ENCODE peak calls at places on chromosomes 5 and 9, in nine cellular contexts. One of them, this sample, is unnamed.

GRCh38 chr9:81596671-81597426 is 92.5 kb downstream of the TLE1 start:
- DNase-seq in brain microvascular endothelial cell: no peak
- DNase-seq in mucosa of descending colon: no peak
- DNase-seq in mammary epithelial cell: no peak
- DNase-seq in sigmoid colon: no peak
- DNase-seq in BJ: no peak
- DNase-seq in gastrocnemius medialis: no peak
- DNase-seq in cardiac muscle cell: peak
- DNase-seq in adrenal gland: no peak
- DNase-seq in this sample: no peak

GRCh38 chr9:135468866-135469521 is 10.6 kb upstream of the PPP1R26 start:
- DNase-seq in brain microvascular endothelial cell: peak
- DNase-seq in mucosa of descending colon: no peak
- DNase-seq in mammary epithelial cell: no peak
- DNase-seq in sigmoid colon: no peak
- DNase-seq in BJ: no peak
- DNase-seq in gastrocnemius medialis: no peak
- DNase-seq in cardiac muscle cell: no peak
- DNase-seq in adrenal gland: no peak
- DNase-seq in this sample: no peak

GRCh38 chr9:36346578-36346977 is 53.5 kb downstream of the RNF38 start:
- DNase-seq in brain microvascular endothelial cell: no peak
- DNase-seq in mucosa of descending colon: no peak
- DNase-seq in mammary epithelial cell: no peak
- DNase-seq in sigmoid colon: no peak
- DNase-seq in BJ: no peak
- DNase-seq in gastrocnemius medialis: no peak
- DNase-seq in cardiac muscle cell: no peak
- DNase-seq in adrenal gland: no peak
- DNase-seq in this sample: no peak

GRCh38 chr9:132622144-132622543 is 39.7 kb downstream of the BARHL1 start:
- DNase-seq in brain microvascular endothelial cell: peak
- DNase-seq in mucosa of descending colon: no peak
- DNase-seq in mammary epithelial cell: peak
- DNase-seq in sigmoid colon: no peak
- DNase-seq in BJ: no peak
- DNase-seq in gastrocnemius medialis: no peak
- DNase-seq in cardiac muscle cell: no peak
- DNase-seq in adrenal gland: no peak
- DNase-seq in this sample: peak

GRCh38 chr5:132323202-132323601 is 29.0 kb downstream of the SLC22A4 start:
- DNase-seq in brain microvascular endothelial cell: no peak
- DNase-seq in mucosa of descending colon: no peak
- DNase-seq in mammary epithelial cell: no peak
- DNase-seq in sigmoid colon: no peak
- DNase-seq in BJ: no peak
- DNase-seq in gastrocnemius medialis: no peak
- DNase-seq in cardiac muscle cell: no peak
- DNase-seq in adrenal gland: no peak
- DNase-seq in this sample: no peak

GRCh38 chr9:96858018-96858573 is 3.8 kb upstream of the ZNF782 start:
- DNase-seq in brain microvascular endothelial cell: peak
- DNase-seq in mucosa of descending colon: no peak
- DNase-seq in mammary epithelial cell: peak
- DNase-seq in sigmoid colon: no peak
- DNase-seq in BJ: no peak
- DNase-seq in gastrocnemius medialis: no peak
- DNase-seq in cardiac muscle cell: peak
- DNase-seq in adrenal gland: no peak
- DNase-seq in this sample: no peak

GRCh38 chr5:149265559-149265958 is 6.1 kb upstream of the AFAP1L1 start:
- DNase-seq in brain microvascular endothelial cell: peak
- DNase-seq in mucosa of descending colon: no peak
- DNase-seq in mammary epithelial cell: peak
- DNase-seq in sigmoid colon: no peak
- DNase-seq in BJ: no peak
- DNase-seq in gastrocnemius medialis: no peak
- DNase-seq in cardiac muscle cell: peak
- DNase-seq in adrenal gland: no peak
- DNase-seq in this sample: no peak

GRCh38 chr9:123150708-123151503 is 117.4 kb downstream of the GPR21 start:
- DNase-seq in brain microvascular endothelial cell: no peak
- DNase-seq in mucosa of descending colon: no peak
- DNase-seq in mammary epithelial cell: no peak
- DNase-seq in sigmoid colon: no peak
- DNase-seq in BJ: no peak
- DNase-seq in gastrocnemius medialis: no peak
- DNase-seq in cardiac muscle cell: no peak
- DNase-seq in adrenal gland: no peak
- DNase-seq in this sample: no peak

GRCh38 chr5:39541920-39542319 is 117.1 kb upstream of the DAB2 start:
- DNase-seq in brain microvascular endothelial cell: no peak
- DNase-seq in mucosa of descending colon: no peak
- DNase-seq in mammary epithelial cell: no peak
- DNase-seq in sigmoid colon: no peak
- DNase-seq in BJ: no peak
- DNase-seq in gastrocnemius medialis: no peak
- DNase-seq in cardiac muscle cell: no peak
- DNase-seq in adrenal gland: no peak
- DNase-seq in this sample: no peak

GRCh38 chr9:37928552-37929430 is 24.9 kb upstream of the SLC25A51 start:
- DNase-seq in brain microvascular endothelial cell: no peak
- DNase-seq in mucosa of descending colon: no peak
- DNase-seq in mammary epithelial cell: no peak
- DNase-seq in sigmoid colon: no peak
- DNase-seq in BJ: no peak
- DNase-seq in gastrocnemius medialis: no peak
- DNase-seq in cardiac muscle cell: no peak
- DNase-seq in adrenal gland: no peak
- DNase-seq in this sample: no peak

GRCh38 chr5:15425802-15426201 is 74.2 kb upstream of the FBXL7 start:
- DNase-seq in brain microvascular endothelial cell: no peak
- DNase-seq in mucosa of descending colon: no peak
- DNase-seq in mammary epithelial cell: no peak
- DNase-seq in sigmoid colon: no peak
- DNase-seq in BJ: no peak
- DNase-seq in gastrocnemius medialis: no peak
- DNase-seq in cardiac muscle cell: no peak
- DNase-seq in adrenal gland: no peak
- DNase-seq in this sample: no peak

GRCh38 chr5:87649455-87649854 is 236.7 kb upstream of the CCNH start:
- DNase-seq in brain microvascular endothelial cell: no peak
- DNase-seq in mucosa of descending colon: no peak
- DNase-seq in mammary epithelial cell: peak
- DNase-seq in sigmoid colon: no peak
- DNase-seq in BJ: no peak
- DNase-seq in gastrocnemius medialis: no peak
- DNase-seq in cardiac muscle cell: no peak
- DNase-seq in adrenal gland: no peak
- DNase-seq in this sample: no peak

GRCh38 chr5:145473032-145473642 is 362.0 kb downstream of the PRELID2 start:
- DNase-seq in brain microvascular endothelial cell: no peak
- DNase-seq in mucosa of descending colon: no peak
- DNase-seq in mammary epithelial cell: no peak
- DNase-seq in sigmoid colon: no peak
- DNase-seq in BJ: no peak
- DNase-seq in gastrocnemius medialis: no peak
- DNase-seq in cardiac muscle cell: peak
- DNase-seq in adrenal gland: no peak
- DNase-seq in this sample: peak

DNA sequence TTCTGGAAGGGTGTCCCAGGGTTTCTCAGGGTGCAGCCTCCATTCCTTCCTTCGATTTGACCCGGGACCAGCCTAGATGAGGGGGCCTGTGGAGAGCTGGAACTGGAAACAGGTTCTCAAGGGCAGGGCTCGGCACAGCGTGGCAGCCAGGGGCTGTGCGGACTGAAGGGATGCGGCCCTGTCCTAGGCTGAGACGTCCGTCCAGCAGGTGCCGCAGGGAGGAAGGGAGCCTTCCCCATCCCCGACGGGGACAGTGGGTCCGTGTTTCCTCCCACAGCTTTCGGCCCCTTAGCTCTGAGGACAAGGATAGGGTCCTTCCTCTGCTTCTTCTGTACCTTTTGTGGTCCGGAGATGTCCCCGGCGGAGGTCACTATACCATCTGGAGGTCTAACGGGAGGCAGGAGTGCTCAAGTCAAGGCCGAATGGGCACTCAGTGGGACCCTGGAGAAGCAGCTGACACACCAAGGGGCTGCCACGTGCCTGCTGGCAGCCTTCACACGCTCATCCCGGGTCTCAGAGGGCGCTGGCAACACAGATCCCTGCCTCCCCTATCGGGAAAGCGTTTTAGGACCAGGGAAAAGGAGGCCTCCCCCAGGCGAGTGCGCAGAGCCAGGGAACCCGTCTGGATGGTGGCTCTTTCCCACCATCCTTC is 49.9 kb downstream of the USP20 start:
- DNase-seq in brain microvascular endothelial cell: no peak
- DNase-seq in mucosa of descending colon: peak
- DNase-seq in mammary epithelial cell: no peak
- DNase-seq in sigmoid colon: peak
- DNase-seq in BJ: no peak
- DNase-seq in gastrocnemius medialis: no peak
- DNase-seq in cardiac muscle cell: no peak
- DNase-seq in adrenal gland: peak
- DNase-seq in this sample: no peak
- H3K4me3 ChIP-seq in brain microvascular endothelial cell: peak
- H3K4me3 ChIP-seq in mucosa of descending colon: peak
- H3K4me3 ChIP-seq in mammary epithelial cell: peak
- H3K4me3 ChIP-seq in sigmoid colon: peak
- H3K4me3 ChIP-seq in BJ: no peak
- H3K4me3 ChIP-seq in gastrocnemius medialis: peak
- H3K4me3 ChIP-seq in cardiac muscle cell: no peak
- H3K4me3 ChIP-seq in adrenal gland: peak
- H3K4me3 ChIP-seq in this sample: no peak

DNA sequence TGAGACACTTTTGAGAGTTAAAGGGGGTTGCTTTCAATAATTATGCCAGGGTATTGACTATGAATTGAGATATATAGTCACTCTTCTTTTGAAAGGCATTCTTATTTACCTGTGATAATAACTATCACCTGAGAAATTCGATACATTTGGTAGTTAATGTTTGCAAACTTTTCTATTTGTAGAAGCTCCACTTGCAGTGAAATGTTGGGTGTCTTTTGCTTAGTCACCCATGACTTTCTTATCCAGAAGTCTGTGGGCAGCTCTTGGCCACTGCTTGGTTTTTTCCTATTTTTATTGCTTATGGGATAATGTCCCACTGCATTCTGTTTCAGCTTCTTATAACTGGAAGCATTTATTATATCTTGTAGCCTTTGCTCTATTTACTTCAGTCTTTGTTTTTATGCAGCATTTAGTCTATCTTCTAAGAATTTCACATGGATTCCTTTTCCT is 3.9 kb downstream of the MACIR start:
- DNase-seq in brain microvascular endothelial cell: peak
- DNase-seq in mucosa of descending colon: no peak
- DNase-seq in mammary epithelial cell: no peak
- DNase-seq in sigmoid colon: no peak
- DNase-seq in BJ: no peak
- DNase-seq in gastrocnemius medialis: no peak
- DNase-seq in cardiac muscle cell: no peak
- DNase-seq in adrenal gland: no peak
- DNase-seq in this sample: no peak
- H3K4me3 ChIP-seq in brain microvascular endothelial cell: no peak
- H3K4me3 ChIP-seq in mucosa of descending colon: no peak
- H3K4me3 ChIP-seq in mammary epithelial cell: no peak
- H3K4me3 ChIP-seq in sigmoid colon: no peak
- H3K4me3 ChIP-seq in BJ: no peak
- H3K4me3 ChIP-seq in gastrocnemius medialis: no peak
- H3K4me3 ChIP-seq in cardiac muscle cell: no peak
- H3K4me3 ChIP-seq in adrenal gland: no peak
- H3K4me3 ChIP-seq in this sample: no peak

GRCh38 chr9:111634860-111635259 is 3.7 kb downstream of the DNAJC25 start:
- DNase-seq in brain microvascular endothelial cell: no peak
- DNase-seq in mucosa of descending colon: no peak
- DNase-seq in mammary epithelial cell: no peak
- DNase-seq in sigmoid colon: no peak
- DNase-seq in BJ: no peak
- DNase-seq in gastrocnemius medialis: no peak
- DNase-seq in cardiac muscle cell: no peak
- DNase-seq in adrenal gland: no peak
- DNase-seq in this sample: no peak
- H3K4me3 ChIP-seq in brain microvascular endothelial cell: no peak
- H3K4me3 ChIP-seq in mucosa of descending colon: no peak
- H3K4me3 ChIP-seq in mammary epithelial cell: no peak
- H3K4me3 ChIP-seq in sigmoid colon: no peak
- H3K4me3 ChIP-seq in BJ: no peak
- H3K4me3 ChIP-seq in gastrocnemius medialis: no peak
- H3K4me3 ChIP-seq in cardiac muscle cell: no peak
- H3K4me3 ChIP-seq in adrenal gland: no peak
- H3K4me3 ChIP-seq in this sample: no peak

GRCh38 chr5:134091626-134092121 is 22.8 kb upstream of the TCF7 start:
- DNase-seq in brain microvascular endothelial cell: no peak
- DNase-seq in mucosa of descending colon: no peak
- DNase-seq in mammary epithelial cell: no peak
- DNase-seq in sigmoid colon: no peak
- DNase-seq in BJ: no peak
- DNase-seq in gastrocnemius medialis: no peak
- DNase-seq in cardiac muscle cell: no peak
- DNase-seq in adrenal gland: no peak
- DNase-seq in this sample: no peak

GRCh38 chr5:134088291-134088690 is 26.2 kb upstream of the TCF7 start:
- DNase-seq in brain microvascular endothelial cell: no peak
- DNase-seq in mucosa of descending colon: no peak
- DNase-seq in mammary epithelial cell: no peak
- DNase-seq in sigmoid colon: no peak
- DNase-seq in BJ: no peak
- DNase-seq in gastrocnemius medialis: no peak
- DNase-seq in cardiac muscle cell: no peak
- DNase-seq in adrenal gland: no peak
- DNase-seq in this sample: no peak

GRCh38 chr5:134092875-134093274 is 21.6 kb upstream of the TCF7 start:
- DNase-seq in brain microvascular endothelial cell: no peak
- DNase-seq in mucosa of descending colon: no peak
- DNase-seq in mammary epithelial cell: peak
- DNase-seq in sigmoid colon: no peak
- DNase-seq in BJ: no peak
- DNase-seq in gastrocnemius medialis: no peak
- DNase-seq in cardiac muscle cell: no peak
- DNase-seq in adrenal gland: no peak
- DNase-seq in this sample: no peak

GRCh38 chr5:134088994-134089560 is 25.4 kb upstream of the TCF7 start:
- DNase-seq in brain microvascular endothelial cell: no peak
- DNase-seq in mucosa of descending colon: no peak
- DNase-seq in mammary epithelial cell: peak
- DNase-seq in sigmoid colon: no peak
- DNase-seq in BJ: no peak
- DNase-seq in gastrocnemius medialis: no peak
- DNase-seq in cardiac muscle cell: no peak
- DNase-seq in adrenal gland: no peak
- DNase-seq in this sample: no peak

DNA sequence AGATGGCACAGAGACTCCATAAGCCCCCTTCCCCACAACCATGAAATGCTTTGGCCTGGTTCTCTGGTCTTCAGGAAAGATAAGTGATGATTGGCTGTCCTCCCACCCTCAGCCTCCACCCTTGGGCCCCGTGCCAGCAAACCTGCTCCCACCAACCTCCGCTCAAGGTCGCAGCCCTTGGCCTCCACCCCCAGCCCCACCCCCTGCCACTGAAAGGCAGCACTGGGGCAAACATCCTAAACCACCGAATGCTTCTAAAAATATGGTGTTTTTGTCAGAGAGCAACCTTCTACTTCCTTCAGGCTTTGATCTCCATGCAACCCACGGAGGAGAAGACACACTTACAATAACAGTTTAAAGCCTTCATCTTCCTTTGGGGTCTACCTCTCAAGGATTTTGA is 24.0 kb upstream of the TCF7 start:
- DNase-seq in brain microvascular endothelial cell: no peak
- DNase-seq in mucosa of descending colon: peak
- DNase-seq in mammary epithelial cell: no peak
- DNase-seq in sigmoid colon: no peak
- DNase-seq in BJ: no peak
- DNase-seq in gastrocnemius medialis: no peak
- DNase-seq in cardiac muscle cell: no peak
- DNase-seq in adrenal gland: no peak
- DNase-seq in this sample: no peak
- H3K4me3 ChIP-seq in brain microvascular endothelial cell: no peak
- H3K4me3 ChIP-seq in mucosa of descending colon: no peak
- H3K4me3 ChIP-seq in mammary epithelial cell: no peak
- H3K4me3 ChIP-seq in sigmoid colon: no peak
- H3K4me3 ChIP-seq in BJ: no peak
- H3K4me3 ChIP-seq in gastrocnemius medialis: no peak
- H3K4me3 ChIP-seq in cardiac muscle cell: no peak
- H3K4me3 ChIP-seq in adrenal gland: no peak
- H3K4me3 ChIP-seq in this sample: no peak

This sample was measured in skeletal muscle cell.